ENCODE peak calls at places on chromosomes 13 and 19, in five cellular contexts. One of them, this sample, is unnamed.

GRCh38 chr13:114142640-114143490 is 10.4 kb upstream of the RASA3 start:
- DNase-seq in GM23248: no peak
- DNase-seq in tibial nerve: no peak
- DNase-seq in CD8-positive, alpha-beta memory T cell: peak; percentile 63
- DNase-seq in body of pancreas: peak; percentile 85
- DNase-seq in this sample: peak; percentile 62

GRCh38 chr19:39230096-39230764 is 14.6 kb downstream of the IFNL3 start:
- DNase-seq in GM23248: no peak
- DNase-seq in tibial nerve: no peak
- DNase-seq in CD8-positive, alpha-beta memory T cell: no peak
- DNase-seq in body of pancreas: no peak
- DNase-seq in this sample: no peak

GRCh38 chr19:17998827-17999150 is 9.2 kb upstream of the ARRDC2 start:
- DNase-seq in GM23248: no peak
- DNase-seq in tibial nerve: no peak
- DNase-seq in CD8-positive, alpha-beta memory T cell: no peak
- DNase-seq in body of pancreas: no peak
- DNase-seq in this sample: no peak

GRCh38 chr13:114298866-114299265 is 15.4 kb upstream of the CHAMP1 start:
- DNase-seq in GM23248: no peak
- DNase-seq in tibial nerve: no peak
- DNase-seq in CD8-positive, alpha-beta memory T cell: no peak
- DNase-seq in body of pancreas: no peak
- DNase-seq in this sample: no peak

GRCh38 chr13:105572401-105572800 is 963.1 kb downstream of the EFNB2 start:
- DNase-seq in GM23248: no peak
- DNase-seq in tibial nerve: no peak
- DNase-seq in CD8-positive, alpha-beta memory T cell: no peak
- DNase-seq in body of pancreas: no peak
- DNase-seq in this sample: no peak

GRCh38 chr19:28024920-28025319 is 1188.0 kb downstream of the UQCRFS1 start:
- DNase-seq in GM23248: no peak
- DNase-seq in tibial nerve: no peak
- DNase-seq in CD8-positive, alpha-beta memory T cell: no peak
- DNase-seq in body of pancreas: no peak
- DNase-seq in this sample: no peak

GRCh38 chr13:92590503-92590908 is 636.1 kb upstream of the GPC6 start:
- DNase-seq in GM23248: no peak
- DNase-seq in tibial nerve: no peak
- DNase-seq in CD8-positive, alpha-beta memory T cell: no peak
- DNase-seq in body of pancreas: no peak
- DNase-seq in this sample: no peak

GRCh38 chr13:46126552-46127171 is 21.8 kb upstream of the CPB2 start:
- DNase-seq in GM23248: peak; percentile 86
- DNase-seq in tibial nerve: peak; percentile 62
- DNase-seq in CD8-positive, alpha-beta memory T cell: peak; percentile 45
- DNase-seq in body of pancreas: peak; percentile 80
- DNase-seq in this sample: peak; percentile 79

GRCh38 chr13:95603887-95604533 is 40.5 kb downstream of the DZIP1 start:
- DNase-seq in GM23248: peak; percentile 10
- DNase-seq in tibial nerve: no peak
- DNase-seq in CD8-positive, alpha-beta memory T cell: no peak
- DNase-seq in body of pancreas: peak; percentile 81
- DNase-seq in this sample: peak; percentile 80

GRCh38 chr19:39499082-39499642 is 415 bp downstream of the DLL3 start:
- DNase-seq in GM23248: peak; percentile 33
- DNase-seq in tibial nerve: no peak
- DNase-seq in CD8-positive, alpha-beta memory T cell: no peak
- DNase-seq in body of pancreas: no peak
- DNase-seq in this sample: no peak

GRCh38 chr19:5067666-5068065 is 98.8 kb downstream of the KDM4B start:
- DNase-seq in GM23248: no peak
- DNase-seq in tibial nerve: no peak
- DNase-seq in CD8-positive, alpha-beta memory T cell: no peak
- DNase-seq in body of pancreas: no peak
- DNase-seq in this sample: no peak
- H3K27ac ChIP-seq in GM23248: no peak overlapping the region
- H3K27ac ChIP-seq in tibial nerve: no peak overlapping the region
- H3K27ac ChIP-seq in CD8-positive, alpha-beta memory T cell: no peak overlapping the region
- H3K27ac ChIP-seq in body of pancreas: no peak overlapping the region
- H3K27ac ChIP-seq in this sample: no peak overlapping the region

DNA sequence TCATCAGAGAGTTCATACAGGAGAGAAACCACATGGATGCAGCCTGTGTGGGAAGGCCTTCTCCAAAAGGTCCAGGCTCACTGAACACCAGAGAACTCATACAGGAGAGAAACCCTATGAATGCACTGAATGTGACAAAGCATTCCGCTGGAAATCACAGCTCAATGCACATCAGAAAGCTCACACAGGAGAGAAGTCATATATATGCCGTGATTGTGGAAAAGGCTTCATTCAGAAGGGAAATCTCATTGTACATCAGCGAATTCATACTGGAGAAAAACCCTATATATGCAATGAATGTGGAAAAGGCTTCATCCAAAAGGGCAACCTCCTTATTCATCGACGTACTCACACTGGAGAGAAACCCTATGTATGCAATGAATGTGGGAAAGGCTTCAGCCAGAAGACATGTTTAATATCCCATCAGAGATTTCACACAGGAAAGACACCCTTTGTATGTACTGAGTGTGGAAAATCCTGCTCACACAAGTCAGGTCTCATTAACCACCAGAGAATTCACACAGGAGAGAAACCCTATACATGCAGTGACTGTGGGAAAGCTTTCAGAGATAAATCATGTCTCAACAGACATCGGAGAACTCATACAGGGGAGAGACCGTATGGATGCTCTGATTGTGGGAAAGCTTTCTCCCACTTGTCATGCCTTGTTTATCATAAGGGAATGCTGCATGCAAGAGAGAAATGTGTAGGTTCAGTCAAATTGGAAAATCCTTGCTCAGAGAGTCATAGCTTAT is 17.7 kb downstream of the ZNF613 start:
- DNase-seq in GM23248: peak; percentile 8
- DNase-seq in tibial nerve: no peak
- DNase-seq in CD8-positive, alpha-beta memory T cell: no peak
- DNase-seq in body of pancreas: no peak
- DNase-seq in this sample: no peak
- H3K4me3 ChIP-seq in GM23248: no peak overlapping the region
- H3K4me3 ChIP-seq in tibial nerve: no peak overlapping the region
- H3K4me3 ChIP-seq in CD8-positive, alpha-beta memory T cell: peak overlapping the region; percentile 35
- H3K4me3 ChIP-seq in body of pancreas: no peak overlapping the region
- H3K4me3 ChIP-seq in this sample: no peak overlapping the region

GRCh38 chr13:99145461-99145860 is 55.2 kb upstream of the UBAC2 start:
- DNase-seq in GM23248: no peak
- DNase-seq in tibial nerve: no peak
- DNase-seq in CD8-positive, alpha-beta memory T cell: no peak
- DNase-seq in body of pancreas: no peak
- DNase-seq in this sample: no peak
- H3K27ac ChIP-seq in GM23248: no peak overlapping the region
- H3K27ac ChIP-seq in tibial nerve: no peak overlapping the region
- H3K27ac ChIP-seq in CD8-positive, alpha-beta memory T cell: no peak overlapping the region
- H3K27ac ChIP-seq in body of pancreas: no peak overlapping the region
- H3K27ac ChIP-seq in this sample: no peak overlapping the region

GRCh38 chr19:33686687-33687541 is 65.2 kb downstream of the CHST8 start:
- DNase-seq in GM23248: no peak
- DNase-seq in tibial nerve: no peak
- DNase-seq in CD8-positive, alpha-beta memory T cell: no peak
- DNase-seq in body of pancreas: no peak
- DNase-seq in this sample: no peak

GRCh38 chr19:33685541-33685940 is 63.8 kb downstream of the CHST8 start:
- DNase-seq in GM23248: no peak
- DNase-seq in tibial nerve: no peak
- DNase-seq in CD8-positive, alpha-beta memory T cell: no peak
- DNase-seq in body of pancreas: no peak
- DNase-seq in this sample: no peak

GRCh38 chr19:33683881-33684549 is 62.3 kb downstream of the CHST8 start:
- DNase-seq in GM23248: peak; percentile 74
- DNase-seq in tibial nerve: no peak
- DNase-seq in CD8-positive, alpha-beta memory T cell: no peak
- DNase-seq in body of pancreas: peak; percentile 39
- DNase-seq in this sample: no peak

GRCh38 chr19:33686246-33686645 is 64.5 kb downstream of the CHST8 start:
- DNase-seq in GM23248: no peak
- DNase-seq in tibial nerve: no peak
- DNase-seq in CD8-positive, alpha-beta memory T cell: no peak
- DNase-seq in body of pancreas: no peak
- DNase-seq in this sample: peak; percentile 12

GRCh38 chr19:33684550-33685303 is 63.0 kb downstream of the CHST8 start:
- DNase-seq in GM23248: no peak
- DNase-seq in tibial nerve: no peak
- DNase-seq in CD8-positive, alpha-beta memory T cell: no peak
- DNase-seq in body of pancreas: peak; percentile 20
- DNase-seq in this sample: peak; percentile 30
- H3K4me3 ChIP-seq in GM23248: no peak overlapping the region
- H3K4me3 ChIP-seq in tibial nerve: no peak overlapping the region
- H3K4me3 ChIP-seq in CD8-positive, alpha-beta memory T cell: no peak overlapping the region
- H3K4me3 ChIP-seq in body of pancreas: no peak overlapping the region
- H3K4me3 ChIP-seq in this sample: no peak overlapping the region

DNA sequence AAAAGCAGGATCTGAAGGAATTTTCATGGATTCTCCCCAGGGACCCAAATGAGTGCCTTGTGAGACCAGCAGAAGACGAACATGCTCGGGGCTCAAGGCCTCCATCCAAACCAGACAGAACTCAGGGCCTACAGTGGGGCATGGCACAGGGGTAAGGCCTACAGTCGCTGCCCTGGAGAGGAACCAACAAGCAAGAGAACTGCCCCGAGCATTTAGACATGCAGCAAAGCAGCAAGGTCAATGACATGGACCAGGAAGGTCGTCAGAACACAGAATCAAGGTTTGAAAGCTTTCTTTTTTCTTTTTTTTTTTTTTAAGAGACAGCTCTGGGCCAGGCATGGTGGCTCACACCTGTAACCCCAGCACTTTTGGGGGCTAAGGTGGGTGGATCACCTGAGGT is 17.3 kb downstream of the EPS15L1 start:
- DNase-seq in GM23248: no peak
- DNase-seq in tibial nerve: no peak
- DNase-seq in CD8-positive, alpha-beta memory T cell: no peak
- DNase-seq in body of pancreas: no peak
- DNase-seq in this sample: no peak
- H3K27ac ChIP-seq in GM23248: no peak overlapping the region
- H3K27ac ChIP-seq in tibial nerve: no peak overlapping the region
- H3K27ac ChIP-seq in CD8-positive, alpha-beta memory T cell: no peak overlapping the region
- H3K27ac ChIP-seq in body of pancreas: no peak overlapping the region
- H3K27ac ChIP-seq in this sample: no peak overlapping the region

DNA sequence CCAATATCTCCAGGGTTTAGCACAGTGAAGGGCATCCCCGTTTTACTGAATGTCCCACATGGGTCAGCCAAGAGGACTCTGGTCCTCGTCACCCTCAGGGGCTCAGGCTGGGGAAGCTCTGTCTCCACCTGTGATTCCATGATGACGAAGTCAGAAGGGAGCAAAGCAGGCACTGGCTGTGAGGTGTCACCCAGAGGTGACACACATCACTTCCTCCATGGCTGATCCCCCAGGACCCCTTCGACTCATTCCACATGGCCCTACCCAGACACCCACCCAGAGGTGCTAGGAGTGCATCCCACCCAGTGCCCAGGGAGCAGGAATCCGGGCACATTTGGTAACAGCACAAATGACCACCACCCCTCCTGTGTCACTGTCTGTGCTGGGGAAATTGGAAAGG is 145.2 kb upstream of the VSTM2B start:
- DNase-seq in GM23248: no peak
- DNase-seq in tibial nerve: no peak
- DNase-seq in CD8-positive, alpha-beta memory T cell: no peak
- DNase-seq in body of pancreas: no peak
- DNase-seq in this sample: no peak
- H3K4me3 ChIP-seq in GM23248: no peak overlapping the region
- H3K4me3 ChIP-seq in tibial nerve: no peak overlapping the region
- H3K4me3 ChIP-seq in CD8-positive, alpha-beta memory T cell: no peak overlapping the region
- H3K4me3 ChIP-seq in body of pancreas: no peak overlapping the region
- H3K4me3 ChIP-seq in this sample: no peak overlapping the region

DNA sequence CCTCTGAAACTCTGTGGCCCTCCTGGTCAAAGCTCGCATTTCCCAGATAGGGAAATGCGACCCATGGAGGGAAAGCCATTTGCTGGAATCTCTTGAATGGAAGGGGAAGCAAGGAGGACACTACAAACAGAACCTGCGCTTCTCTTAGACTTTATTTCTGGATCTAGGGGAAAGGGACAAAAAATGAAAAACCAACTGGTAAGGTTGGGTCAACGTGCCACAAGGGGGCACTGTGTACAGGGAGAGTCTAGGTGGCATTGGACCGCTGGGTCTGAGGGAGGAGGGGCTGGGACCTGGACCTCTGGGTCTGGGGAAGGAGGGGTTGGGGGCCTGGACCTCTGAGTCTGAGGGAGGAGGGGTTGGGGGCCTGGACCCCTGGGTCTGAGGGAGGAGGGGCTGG is 5.0 kb downstream of the KLK4 start:
- DNase-seq in GM23248: peak; percentile 41
- DNase-seq in tibial nerve: peak; percentile 21
- DNase-seq in CD8-positive, alpha-beta memory T cell: peak; percentile 4
- DNase-seq in body of pancreas: peak; percentile 34
- DNase-seq in this sample: no peak
- H3K27ac ChIP-seq in GM23248: no peak overlapping the region
- H3K27ac ChIP-seq in tibial nerve: no peak overlapping the region
- H3K27ac ChIP-seq in CD8-positive, alpha-beta memory T cell: no peak overlapping the region
- H3K27ac ChIP-seq in body of pancreas: no peak overlapping the region
- H3K27ac ChIP-seq in this sample: no peak overlapping the region

This sample was measured in left lung.